ENCODE peak calls at places on chromosomes 6 and 20, in six cellular contexts. F is BE2C; E is K562; Q is CD8-positive, alpha-beta T cell; G is left lung; B is right atrium auricular region. V is an unnamed sample. For H3K4me1, the result is how much of the 10 kb centered on the place peaks cover.

GRCh38 chr6:41427642-41428401 is 92.4 kb downstream of the NCR2 start:
- DNase-seq in E (no peak), G (peak), Q (no peak), B (no peak), F (no peak), V (no peak)

GRCh38 chr20:4076671-4077070 is 61.3 kb upstream of the RNF24 start:
- DNase-seq in B (peak), Q (no peak), F (no peak), G (no peak), E (no peak), V (no peak)

GRCh38 chr6:149451361-149452061 is 33.3 kb downstream of the ZC3H12D start:
- DNase-seq in B (no peak), G (peak), E (no peak), Q (no peak), F (no peak), V (no peak)

GRCh38 chr20:1242530-1242929 is 16.7 kb downstream of the RAD21L1 start:
- DNase-seq in B (no peak), Q (no peak), G (no peak), F (no peak), E (peak), V (no peak)

GRCh38 chr6:163782436-163783003 is 368.0 kb downstream of the QKI start:
- DNase-seq in F (no peak), B (no peak), E (no peak), Q (no peak), G (no peak), V (no peak)

GRCh38 chr6:32974541-32975308 is 6.3 kb downstream of the BRD2 start:
- DNase-seq in Q (no peak), F (no peak), B (no peak), E (no peak), G (no peak), V (no peak)

GRCh38 chr6:168925671-168926070 is 328.0 kb downstream of the THBS2 start:
- DNase-seq in B (peak), G (no peak), F (no peak), E (no peak), Q (no peak), V (no peak)

GRCh38 chr6:126337323-126337722 is 2.6 kb upstream of the CENPW start:
- DNase-seq in E (no peak), B (no peak), Q (no peak), F (no peak), G (no peak), V (no peak)

GRCh38 chr6:2713473-2714358 is 37.0 kb downstream of the MYLK4 start:
- DNase-seq in Q (no peak), B (no peak), F (no peak), G (no peak), E (no peak), V (no peak)

GRCh38 chr6:132020138-132020551 is 69.0 kb upstream of the CCN2 start:
- DNase-seq in B (peak), Q (no peak), E (no peak), G (peak), F (no peak), V (peak)

GRCh38 chr6:68638225-68638900 is 3.3 kb downstream of the ADGRB3 start:
- DNase-seq in B (no peak), G (no peak), E (peak), F (peak), Q (no peak), V (no peak)

GRCh38 chr6:161373905-161374451 is 100.1 kb upstream of the AGPAT4 start:
- DNase-seq in B (peak), F (peak), G (peak), E (peak), Q (peak), V (no peak)

GRCh38 chr6:139743629-139744028 is 369.2 kb upstream of the CITED2 start:
- DNase-seq in F (no peak), B (no peak), Q (no peak), E (no peak), G (no peak), V (no peak)

GRCh38 chr6:169404828-169405227 is 151.2 kb upstream of the THBS2 start:
- DNase-seq in B (no peak), E (no peak), Q (no peak), G (no peak), F (no peak), V (no peak)

DNA sequence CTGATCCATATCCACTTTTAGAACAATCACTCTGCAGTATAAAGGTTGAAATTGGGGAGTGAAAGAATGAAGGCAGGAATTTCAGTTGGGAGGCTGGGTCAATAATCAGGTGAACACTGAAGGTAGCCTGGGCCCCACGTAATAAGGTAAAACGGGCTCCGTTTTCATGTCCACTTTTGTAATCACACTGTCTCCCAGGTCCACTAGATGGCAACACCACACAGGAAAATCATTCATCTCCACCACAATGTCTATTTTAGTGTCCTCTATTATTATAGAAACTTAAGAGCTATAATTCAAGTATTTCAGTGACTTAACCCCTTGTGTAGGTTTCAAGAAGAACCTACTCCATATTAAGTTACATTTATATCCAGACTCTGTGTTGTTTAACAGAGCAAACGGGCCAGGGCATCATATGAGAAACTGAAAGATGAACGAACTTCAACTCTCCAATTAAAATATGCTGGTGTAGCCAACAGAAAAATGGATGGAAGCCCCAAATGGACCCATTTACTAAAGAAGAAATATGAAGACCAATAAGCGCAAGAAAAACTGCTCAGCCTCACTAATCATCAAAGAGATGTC is 45.9 kb upstream of the MC3R start:
- DNase-seq in B (no peak), G (no peak), E (peak), F (no peak), Q (no peak), V (no peak)
- TF ChIP-seq CTCF in B (no peak), G (no peak), E (peak), F (peak), Q (no peak), V (peak)

GRCh38 chr6:122454673-122455072 is 16.9 kb downstream of the SERINC1 start:
- DNase-seq in B (no peak), F (no peak), G (no peak), E (no peak), Q (no peak), V (no peak)

GRCh38 chr6:122459240-122459639 is 12.4 kb downstream of the SERINC1 start:
- DNase-seq in B (no peak), Q (no peak), F (no peak), E (no peak), G (no peak), V (no peak)

GRCh38 chr6:122452509-122452908 is 19.1 kb downstream of the SERINC1 start:
- DNase-seq in E (no peak), F (no peak), G (no peak), B (no peak), Q (no peak), V (no peak)

GRCh38 chr6:122461885-122462284 is 9.7 kb downstream of the SERINC1 start:
- DNase-seq in F (no peak), B (no peak), E (no peak), G (no peak), Q (no peak), V (no peak)

DNA sequence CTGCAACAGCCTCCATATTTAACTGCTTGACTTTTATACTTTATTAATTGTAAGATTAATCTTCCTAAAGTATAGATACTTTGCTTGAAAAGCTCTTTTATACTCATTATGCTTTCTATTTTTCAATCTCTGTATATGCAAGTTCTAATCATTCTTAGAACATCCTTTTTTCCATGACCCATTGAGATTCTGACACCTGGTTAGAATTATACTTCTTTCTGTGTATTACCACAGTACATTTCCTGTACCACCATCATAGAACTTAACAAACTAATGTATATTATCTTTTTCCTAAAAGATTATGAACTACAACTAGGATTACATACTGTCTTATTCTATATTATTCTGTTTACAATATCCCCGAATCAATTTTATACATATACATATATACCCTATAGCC is 13.5 kb downstream of the SERINC1 start:
- DNase-seq in B (no peak), F (no peak), G (no peak), E (no peak), Q (no peak), V (no peak)
- H3K4me1 ChIP-seq in B (under half), F (under half), G (under half), E (under half), Q (under half), V (under half)

GRCh38 chr6:108557494-108558371 is 3.0 kb upstream of the FOXO3 start:
- DNase-seq in B (peak), F (peak), Q (peak), G (peak), E (peak), V (peak)
- TF ChIP-seq CTCF in B (no peak), F (peak), Q (no peak), G (no peak), E (no peak), V (no peak)

GRCh38 chr20:50911030-50911429 is 20.2 kb downstream of the ADNP start:
- DNase-seq in B (no peak), Q (no peak), F (no peak), G (no peak), E (no peak), V (no peak)
- H3K4me1 ChIP-seq in B (half or more), Q (half or more), F (under half), G (under half), E (under half), V (half or more)

DNA sequence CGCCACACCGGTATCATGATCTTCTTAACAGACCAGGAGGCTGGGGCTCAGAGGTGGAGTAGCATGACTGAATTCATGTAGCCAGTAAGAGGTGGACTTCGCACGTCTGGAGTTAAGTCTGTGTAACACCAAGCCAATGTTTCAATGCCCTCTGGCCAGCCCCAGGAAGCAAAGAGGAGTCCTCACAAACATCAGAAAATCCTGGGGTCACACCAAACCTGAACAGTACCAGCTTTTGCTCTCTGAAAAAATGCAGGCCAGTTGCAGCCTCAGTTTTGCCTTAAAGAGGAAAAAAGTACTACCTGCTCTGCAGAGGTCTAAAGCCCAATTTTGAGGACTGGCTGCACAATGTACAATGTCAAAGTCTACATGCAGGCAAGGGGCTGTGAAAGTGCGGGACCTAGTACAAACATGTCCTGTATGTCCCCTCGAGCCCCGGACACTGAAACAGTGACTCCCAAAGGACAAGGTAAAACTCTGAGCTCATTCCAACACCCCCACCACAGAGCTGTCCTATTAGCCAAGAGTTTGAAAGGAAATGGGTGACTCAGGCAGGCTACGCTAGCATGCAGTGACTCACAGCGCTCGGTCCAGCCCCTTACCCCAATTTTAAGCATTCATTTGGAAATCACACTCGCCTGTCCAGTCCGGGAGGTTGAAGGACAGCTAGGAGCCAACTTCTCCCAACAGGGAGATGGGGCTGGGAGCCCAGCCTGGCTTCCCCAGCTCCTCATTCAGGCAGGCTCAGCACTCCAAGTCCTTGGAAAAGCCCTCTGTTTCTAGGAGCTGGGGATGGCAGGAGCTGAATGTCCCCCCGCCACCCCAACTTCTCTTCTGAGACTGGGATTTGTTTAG is 4.1 kb downstream of the SDC4 start:
- DNase-seq in B (peak), Q (no peak), E (peak), F (no peak), G (peak), V (peak)
- TF ChIP-seq CTCF in B (no peak), Q (no peak), E (no peak), F (no peak), G (no peak), V (no peak)

V was measured in suprapubic skin.